ENCODE peak calls at places on chromosome 1, in five cellular contexts. G is MM.1S, O is HCT116, S is GM23338, Q is GM23248. H is an unnamed sample.

GRCh38 chr1:243470492-243470891 is 214.7 kb downstream of the SDCCAG8 start:
- DNase-seq in G (no peak), O (no peak), S (peak), Q (peak), H (no peak)

GRCh38 chr1:8367571-8368184 is 49.8 kb downstream of the SLC45A1 start:
- DNase-seq in G (no peak), O (no peak), S (no peak), Q (no peak), H (no peak)

GRCh38 chr1:244353572-244354091 is 98.1 kb downstream of the ADSS2 start:
- DNase-seq in G (no peak), O (peak), S (peak), Q (peak), H (no peak)

GRCh38 chr1:27029517-27029916 is 16.9 kb upstream of the TENT5B start:
- DNase-seq in G (no peak), O (no peak), S (no peak), Q (no peak), H (no peak)

GRCh38 chr1:188281927-188282326 is 1453.2 kb downstream of the PLA2G4A start:
- DNase-seq in G (no peak), O (no peak), S (no peak), Q (no peak), H (no peak)

GRCh38 chr1:43351421-43352350 is 7.1 kb upstream of the CDC20 start:
- DNase-seq in G (no peak), O (no peak), S (no peak), Q (no peak), H (no peak)

GRCh38 chr1:64845831-64846425 is 101.1 kb downstream of the RAVER2 start:
- DNase-seq in G (no peak), O (no peak), S (no peak), Q (no peak), H (no peak)

GRCh38 chr1:94063379-94063778 is 57.6 kb downstream of the ABCA4 start:
- DNase-seq in G (no peak), O (peak), S (peak), Q (peak), H (no peak)

GRCh38 chr1:2556277-2557145 is at the start of gene TNFRSF14:
- DNase-seq in G (peak), O (no peak), S (no peak), Q (peak), H (peak)

GRCh38 chr1:239951518-239952130 is 140.1 kb upstream of the FMN2 start:
- DNase-seq in G (peak), O (peak), S (peak), Q (peak), H (peak)

GRCh38 chr1:163535807-163536206 is 214.1 kb downstream of the NUF2 start:
- DNase-seq in G (peak), O (peak), S (peak), Q (peak), H (peak)

GRCh38 chr1:33758698-33759097 is 105.2 kb upstream of the HMGB4 start:
- DNase-seq in G (no peak), O (no peak), S (no peak), Q (peak), H (no peak)

GRCh38 chr1:164709541-164710287 is 150.7 kb downstream of the PBX1 start:
- DNase-seq in G (no peak), O (no peak), S (no peak), Q (peak), H (no peak)

GRCh38 chr1:171220551-171221175 is 27.6 kb upstream of the FMO1 start:
- DNase-seq in G (no peak), O (no peak), S (peak), Q (peak), H (no peak)

GRCh38 chr1:163162281-163162937 is 40.3 kb downstream of the RGS5 start:
- DNase-seq in G (no peak), O (no peak), S (no peak), Q (peak), H (no peak)

GRCh38 chr1:204598319-204598969 is 82.2 kb downstream of the MDM4 start:
- DNase-seq in G (no peak), O (no peak), S (no peak), Q (no peak), H (no peak)

GRCh38 chr1:164617607-164618564 is 58.9 kb downstream of the PBX1 start:
- DNase-seq in G (peak), O (peak), S (peak), Q (peak), H (peak)

GRCh38 chr1:167669209-167670139 is 39.4 kb downstream of the RCSD1 start:
- DNase-seq in G (no peak), O (no peak), S (no peak), Q (no peak), H (peak)

GRCh38 chr1:162835157-162835899 is 25.6 kb downstream of the CCDC190 start:
- DNase-seq in G (peak), O (no peak), S (no peak), Q (no peak), H (no peak)

GRCh38 chr1:159921700-159922498 is 3.4 kb downstream of the TAGLN2 start:
- DNase-seq in G (no peak), O (no peak), S (no peak), Q (peak), H (no peak)

GRCh38 chr1:211613108-211613947 is 34.4 kb upstream of the SLC30A1 start:
- DNase-seq in G (peak), O (no peak), S (peak), Q (peak), H (no peak)

GRCh38 chr1:229196404-229197224 is 74.3 kb upstream of the RAB4A start:
- DNase-seq in G (no peak), O (no peak), S (no peak), Q (peak), H (no peak)
- TF ChIP-seq EZH2phosphoT487 in G (no peak), O (no peak), S (no peak), Q (no peak), H (no peak)

GRCh38 chr1:46132529-46133180 is at the start of gene PIK3R3:
- DNase-seq in G (peak), O (peak), S (peak), Q (peak), H (peak)

GRCh38 chr1:46133946-46134345 is 1.5 kb upstream of the PIK3R3 start:
- DNase-seq in G (no peak), O (no peak), S (no peak), Q (no peak), H (peak)

GRCh38 chr1:46136711-46137110 is 4.3 kb upstream of the PIK3R3 start:
- DNase-seq in G (no peak), O (no peak), S (no peak), Q (no peak), H (no peak)

GRCh38 chr1:46133181-46133658 is 791 bp upstream of the PIK3R3 start:
- DNase-seq in G (no peak), O (no peak), S (no peak), Q (no peak), H (peak)

GRCh38 chr1:46134660-46135331 is 2.4 kb upstream of the PIK3R3 start:
- DNase-seq in G (peak), O (no peak), S (no peak), Q (peak), H (no peak)
- H3K27ac ChIP-seq in G (peak), O (no peak), S (no peak), Q (peak), H (no peak)

GRCh38 chr1:6450005-6450450 is 15.9 kb downstream of the TNFRSF25 start:
- DNase-seq in G (no peak), O (no peak), S (no peak), Q (no peak), H (no peak)

GRCh38 chr1:6456800-6457466 is 9.0 kb downstream of the TNFRSF25 start:
- DNase-seq in G (no peak), O (no peak), S (peak), Q (no peak), H (no peak)

GRCh38 chr1:6450943-6451373 is 15.0 kb downstream of the TNFRSF25 start:
- DNase-seq in G (no peak), O (no peak), S (no peak), Q (no peak), H (no peak)

GRCh38 chr1:6459850-6460265 is 6.1 kb downstream of the TNFRSF25 start:
- DNase-seq in G (no peak), O (no peak), S (no peak), Q (no peak), H (no peak)

GRCh38 chr1:6454856-6455751 is 10.9 kb downstream of the TNFRSF25 start:
- DNase-seq in G (no peak), O (no peak), S (peak), Q (peak), H (no peak)
- TF ChIP-seq EZH2phosphoT487 in G (peak), O (no peak), S (no peak), Q (no peak), H (no peak)

GRCh38 chr1:35885961-35886558 is 3.1 kb downstream of the AGO1 start:
- DNase-seq in G (no peak), O (no peak), S (peak), Q (no peak), H (peak)
- H3K27ac ChIP-seq in G (no peak), O (no peak), S (peak), Q (no peak), H (peak)

GRCh38 chr1:29974345-29974744 is 738.0 kb downstream of the PTPRU start:
- DNase-seq in G (no peak), O (peak), S (peak), Q (peak), H (no peak)
- TF ChIP-seq EZH2phosphoT487 in G (no peak), O (no peak), S (no peak), Q (no peak), H (no peak)

DNA sequence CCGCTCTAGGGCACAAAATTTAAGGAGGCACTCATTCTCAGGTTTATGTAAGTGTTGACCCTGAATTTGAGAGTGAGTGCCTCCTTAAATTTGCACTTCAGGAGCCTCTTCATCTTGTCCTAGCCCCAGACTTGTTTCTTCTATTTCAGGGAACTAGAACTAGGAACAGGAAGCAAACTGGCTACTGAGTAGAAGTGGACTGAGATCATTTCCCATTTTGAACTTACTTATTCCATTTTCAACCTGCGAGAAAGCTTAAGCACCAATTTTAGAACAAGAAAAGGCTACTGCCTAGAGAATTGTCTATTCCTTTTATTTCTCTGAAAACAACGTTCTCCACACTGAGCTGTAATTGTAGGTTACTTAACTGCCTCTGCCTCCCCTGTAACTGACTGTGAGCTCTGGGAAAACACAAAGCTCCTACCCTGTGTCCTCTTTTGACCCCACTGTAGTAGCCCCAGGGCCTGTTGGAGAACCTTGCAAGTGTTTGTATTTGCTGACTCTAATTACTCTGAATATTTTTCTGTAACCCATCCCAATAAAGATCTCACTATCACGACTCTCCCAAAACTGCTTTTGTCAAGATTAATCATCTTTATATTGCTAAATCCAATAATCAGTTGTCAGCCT is 2.5 kb downstream of the PPT1 start:
- DNase-seq in G (no peak), O (no peak), S (no peak), Q (no peak), H (no peak)
- H3K27ac ChIP-seq in G (no peak), O (no peak), S (no peak), Q (no peak), H (no peak)

DNA sequence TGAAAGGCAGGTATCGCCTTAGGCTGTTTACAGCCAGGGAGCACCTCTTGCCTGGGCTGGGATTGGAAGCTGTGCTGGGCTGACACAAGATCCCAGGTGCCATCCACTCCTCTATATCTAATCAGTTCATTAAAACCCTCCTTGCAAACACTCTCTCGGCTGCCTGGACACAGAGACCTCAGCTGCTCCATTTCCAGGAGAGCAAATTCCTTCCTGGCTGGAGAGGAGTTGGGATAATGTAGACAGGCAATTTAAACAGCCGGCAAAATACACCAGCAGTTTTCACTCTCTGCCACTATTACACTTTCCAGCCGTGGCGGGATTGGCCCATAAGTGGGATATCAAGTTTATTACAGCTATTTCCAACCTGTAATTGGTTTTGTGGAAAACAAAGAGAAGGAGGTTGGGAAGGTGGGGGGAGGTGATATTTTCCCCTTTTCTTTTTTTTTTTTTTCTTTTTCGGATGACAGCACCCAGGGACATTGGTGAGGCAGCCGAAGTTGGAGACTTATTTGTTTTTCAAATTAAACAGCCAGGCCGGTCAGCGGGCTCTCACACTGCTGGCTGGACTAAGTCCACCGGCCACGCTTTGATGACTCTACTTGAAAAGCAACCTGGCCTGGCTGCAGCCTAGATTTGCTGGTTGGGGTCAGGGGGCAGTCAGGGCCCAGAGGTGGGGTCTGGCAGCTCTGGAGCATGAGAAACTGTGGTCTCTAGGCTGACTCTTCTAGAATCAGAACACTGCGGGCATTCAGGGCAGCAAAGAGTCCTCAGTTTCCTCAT is 177.3 kb downstream of the IGSF21 start:
- DNase-seq in G (no peak), O (no peak), S (no peak), Q (no peak), H (no peak)
- TF ChIP-seq EZH2phosphoT487 in G (no peak), O (no peak), S (no peak), Q (no peak), H (no peak)

DNA sequence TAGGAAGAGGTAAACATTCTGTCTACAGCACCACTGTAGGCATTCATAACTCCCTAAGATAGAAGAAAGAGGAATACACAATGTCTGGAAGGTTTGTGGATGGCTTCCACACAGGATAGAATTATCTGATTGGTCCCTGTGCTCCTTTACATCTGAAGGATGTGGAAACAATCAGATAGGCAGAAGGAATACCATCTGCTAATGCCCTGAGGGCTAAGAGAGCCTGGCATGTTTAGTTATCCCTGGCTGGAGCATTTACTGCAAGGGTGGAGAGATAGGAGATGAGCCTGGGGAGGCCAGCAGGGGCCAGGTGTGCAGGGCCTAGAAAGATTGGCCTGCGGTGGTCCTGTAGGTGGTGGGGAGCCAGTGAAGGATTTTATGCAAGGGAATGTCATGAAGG is 8.6 kb upstream of the ACBD3 start:
- DNase-seq in G (no peak), O (no peak), S (no peak), Q (no peak), H (no peak)
- H3K27ac ChIP-seq in G (no peak), O (no peak), S (no peak), Q (no peak), H (no peak)

GRCh38 chr1:221284028-221284427 is 404.8 kb downstream of the HLX start:
- DNase-seq in G (peak), O (peak), S (no peak), Q (peak), H (no peak)
- TF ChIP-seq EZH2phosphoT487 in G (no peak), O (no peak), S (no peak), Q (no peak), H (no peak)

GRCh38 chr1:36034692-36035091 is 49.2 kb upstream of the TEKT2 start:
- DNase-seq in G (no peak), O (no peak), S (no peak), Q (peak), H (no peak)
- H3K27ac ChIP-seq in G (no peak), O (no peak), S (no peak), Q (peak), H (no peak)